ENCODE peak calls at places on chromosomes 11 and 22, in ten cellular contexts. I is CD4-positive, alpha-beta memory T cell; P is A172; B is stimulated activated CD4-positive, alpha-beta T cell treated with anti-CD3 and anti-CD28 coated beads, TNF-alpha, amount 100 ng/mL, for 1 hour; O is right atrium auricular region; A is HS-5; R is Right ventricle myocardium superior; T is mesothelial cell of epicardium; N is CD8-positive, alpha-beta T cell; D is A673. J is an unnamed sample.

GRCh38 chr11:69744435-69744834 is 30.7 kb downstream of the FGF4 start:
- DNase-seq in I (no peak), P (peak), B (no peak), O (no peak), A (peak), R (no peak), T (no peak), N (no peak), D (no peak), J (peak)

GRCh38 chr11:117107701-117108590 is 9.7 kb upstream of the SIK3 start:
- DNase-seq in I (no peak), P (no peak), B (no peak), O (no peak), A (no peak), R (no peak), T (no peak), N (no peak), D (no peak), J (no peak)

GRCh38 chr22:27461470-27461869 is 340.1 kb downstream of the MN1 start:
- DNase-seq in I (no peak), P (peak), B (no peak), O (no peak), A (peak), R (no peak), T (no peak), N (no peak), D (no peak), J (peak)

GRCh38 chr11:68436985-68437926 is 23.3 kb upstream of the PPP6R3 start:
- DNase-seq in I (no peak), P (peak), B (no peak), O (peak), A (peak), R (peak), T (no peak), N (no peak), D (peak), J (no peak)

GRCh38 chr22:21714059-21714770 is 21.4 kb downstream of the YPEL1 start:
- DNase-seq in I (no peak), P (no peak), B (no peak), O (no peak), A (no peak), R (peak), T (no peak), N (no peak), D (no peak), J (no peak)

GRCh38 chr22:25702046-25702445 is 39.9 kb upstream of the MYO18B start:
- DNase-seq in I (no peak), P (peak), B (no peak), O (no peak), A (peak), R (no peak), T (no peak), N (no peak), D (peak), J (peak)

GRCh38 chr11:130709531-130709930 is 206.7 kb downstream of the SNX19 start:
- DNase-seq in I (no peak), P (no peak), B (no peak), O (no peak), A (no peak), R (no peak), T (no peak), N (no peak), D (no peak), J (no peak)

GRCh38 chr11:134587345-134587744 is 175.3 kb upstream of the B3GAT1 start:
- DNase-seq in I (no peak), P (no peak), B (no peak), O (peak), A (no peak), R (no peak), T (no peak), N (no peak), D (no peak), J (no peak)

GRCh38 chr22:37340331-37341262 is 58.3 kb downstream of the CYTH4 start:
- DNase-seq in I (no peak), P (no peak), B (no peak), O (no peak), A (no peak), R (no peak), T (no peak), N (no peak), D (no peak), J (no peak)

GRCh38 chr11:130583866-130584265 is 135.4 kb downstream of the ADAMTS15 start:
- DNase-seq in I (no peak), P (no peak), B (no peak), O (no peak), A (no peak), R (no peak), T (no peak), N (no peak), D (no peak), J (no peak)

GRCh38 chr11:2092956-2093412 is 46.2 kb downstream of the IGF2 start:
- DNase-seq in I (peak), P (peak), B (peak), O (no peak), A (peak), R (peak), T (no peak), N (peak), D (no peak), J (peak)

GRCh38 chr22:46444390-46444854 is 93.0 kb downstream of the CELSR1 start:
- DNase-seq in I (no peak), P (no peak), B (no peak), O (no peak), A (no peak), R (no peak), T (no peak), N (no peak), D (no peak), J (no peak)

GRCh38 chr11:3723014-3723708 is 52.0 kb upstream of the CHRNA10 start:
- DNase-seq in I (no peak), P (peak), B (no peak), O (no peak), A (peak), R (no peak), T (no peak), N (no peak), D (peak), J (no peak)

GRCh38 chr22:46446799-46447198 is 90.6 kb downstream of the CELSR1 start:
- DNase-seq in I (no peak), P (no peak), B (no peak), O (no peak), A (no peak), R (no peak), T (no peak), N (no peak), D (peak), J (no peak)

GRCh38 chr11:108228236-108228635 is 5.4 kb downstream of the ATM start:
- DNase-seq in I (no peak), P (no peak), B (no peak), O (no peak), A (no peak), R (no peak), T (no peak), N (no peak), D (no peak), J (no peak)

GRCh38 chr22:34414467-34415440 is 494.5 kb upstream of the LARGE1 start:
- DNase-seq in I (no peak), P (peak), B (no peak), O (no peak), A (no peak), R (no peak), T (peak), N (no peak), D (peak), J (peak)

GRCh38 chr11:73331138-73331916 is 23.3 kb downstream of the ARHGEF17 start:
- DNase-seq in I (no peak), P (no peak), B (no peak), O (no peak), A (no peak), R (no peak), T (no peak), N (no peak), D (no peak), J (no peak)

GRCh38 chr11:128530119-128531091 is 57.0 kb downstream of the ETS1 start:
- DNase-seq in I (no peak), P (peak), B (no peak), O (no peak), A (peak), R (peak), T (no peak), N (no peak), D (peak), J (no peak)

GRCh38 chr22:22818861-22819855 is 68.5 kb upstream of the IGLL5 start:
- DNase-seq in I (peak), P (no peak), B (no peak), O (no peak), A (no peak), R (no peak), T (no peak), N (peak), D (no peak), J (no peak)

GRCh38 chr22:38864361-38865191 is 7.4 kb downstream of the CBX6 start:
- DNase-seq in I (no peak), P (no peak), B (no peak), O (no peak), A (no peak), R (peak), T (no peak), N (no peak), D (peak), J (no peak)

GRCh38 chr22:33841281-33842005 is 78.8 kb downstream of the LARGE1 start:
- DNase-seq in I (no peak), P (no peak), B (no peak), O (no peak), A (no peak), R (no peak), T (no peak), N (no peak), D (no peak), J (no peak)

GRCh38 chr11:109859325-109859724 is 233.9 kb upstream of the ZC3H12C start:
- DNase-seq in I (no peak), P (peak), B (no peak), O (no peak), A (peak), R (no peak), T (no peak), N (no peak), D (no peak), J (peak)

J was measured in kidney epithelial cell.